ENCODE peak calls at places on chromosome 6, in ten cellular contexts. N, K, D, M, P, C, T, E, V and S are unnamed samples.
A peak's percentile ranks its signal among the peaks of the same experiment; 100 is the strongest.

GRCh38 chr6:53737746-53738145 is 57.1 kb upstream of the LRRC1 start:
- DNase-seq in N (no peak), K (no peak), D (no peak), M (no peak), P (no peak), C (no peak), T (no peak), E (no peak), V (no peak), S (no peak)

GRCh38 chr6:91149246-91149645 is 562.4 kb upstream of the MAP3K7 start:
- DNase-seq in N (no peak), K (no peak), D (no peak), M (no peak), P (no peak), C (no peak), T (no peak), E (no peak), V (no peak), S (no peak)

GRCh38 chr6:150273457-150274309 is 95.1 kb upstream of the IYD start:
- DNase-seq in N (no peak), K (no peak), D (no peak), M (no peak), P (no peak), C (no peak), T (no peak), E (no peak), V (no peak), S (no peak)

GRCh38 chr6:33204415-33205171 is at the start of gene HSD17B8:
- DNase-seq in N (peak; percentile 88), K (peak; percentile 96), D (peak; percentile 88), M (peak; percentile 95), P (peak; percentile 96), C (peak; percentile 95), T (peak; percentile 97), E (peak; percentile 89), V (peak; percentile 97), S (peak; percentile 74)

GRCh38 chr6:31125586-31126363 is 5.5 kb upstream of the CDSN start:
- DNase-seq in N (no peak), K (no peak), D (no peak), M (no peak), P (no peak), C (no peak), T (no peak), E (no peak), V (no peak), S (no peak)

GRCh38 chr6:107491059-107491609 is 1.2 kb downstream of the SOBP start:
- DNase-seq in N (no peak), K (peak; percentile 57), D (no peak), M (peak; percentile 87), P (peak; percentile 49), C (peak; percentile 61), T (peak; percentile 78), E (peak; percentile 12), V (no peak), S (peak; percentile 37)

GRCh38 chr6:73032586-73032985 is 192.7 kb downstream of the KHDC1L start:
- DNase-seq in N (no peak), K (no peak), D (no peak), M (no peak), P (no peak), C (no peak), T (no peak), E (no peak), V (no peak), S (no peak)

GRCh38 chr6:108521616-108522107 is 39.1 kb upstream of the FOXO3 start:
- DNase-seq in N (no peak), K (no peak), D (no peak), M (no peak), P (no peak), C (peak; percentile 14), T (no peak), E (no peak), V (no peak), S (no peak)

GRCh38 chr6:43717822-43718221 is 30.2 kb upstream of the MRPS18A start:
- DNase-seq in N (no peak), K (no peak), D (no peak), M (peak; percentile 80), P (peak; percentile 24), C (no peak), T (no peak), E (no peak), V (no peak), S (no peak)

GRCh38 chr6:33427585-33428218 is 7.8 kb downstream of the SYNGAP1 start:
- DNase-seq in N (no peak), K (peak; percentile 67), D (peak; percentile 67), M (peak; percentile 75), P (peak; percentile 64), C (peak; percentile 45), T (peak; percentile 75), E (peak; percentile 61), V (peak; percentile 66), S (no peak)

DNA sequence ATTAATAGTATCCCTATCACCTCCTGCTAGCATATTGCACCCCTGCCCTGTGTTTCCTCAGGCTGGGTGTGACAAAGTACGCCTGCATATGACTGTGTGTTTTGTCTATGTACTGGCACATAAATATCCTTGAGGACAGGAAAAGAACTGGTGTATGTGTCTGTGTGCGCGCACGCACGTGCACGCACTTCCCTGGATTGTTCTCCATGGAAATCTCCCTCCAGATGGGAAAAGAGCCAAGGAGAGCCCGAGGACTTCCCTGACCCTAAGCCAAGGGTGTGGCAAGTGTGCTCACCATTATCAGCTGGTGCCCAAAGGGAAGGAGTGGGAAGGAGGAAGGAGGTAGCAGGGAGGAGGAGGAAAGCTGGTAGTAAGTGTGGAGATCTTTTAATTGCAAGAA is 117.6 kb downstream of the HIVEP2 start:
- DNase-seq in N (no peak), K (peak; percentile 52), D (no peak), M (no peak), P (peak; percentile 16), C (no peak), T (no peak), E (no peak), V (no peak), S (no peak)
- H3K27ac ChIP-seq in N (no peak overlapping the region), K (no peak overlapping the region), D (no peak overlapping the region), M (no peak overlapping the region), P (no peak overlapping the region), C (no peak overlapping the region), T (peak overlapping the region; percentile 73), E (no peak overlapping the region), V (no peak overlapping the region), S (no peak overlapping the region)

GRCh38 chr6:157823523-157824370 is 701 bp downstream of the SNX9 start:
- DNase-seq in N (no peak), K (peak; percentile 65), D (peak; percentile 28), M (peak; percentile 70), P (peak; percentile 68), C (peak; percentile 62), T (peak; percentile 45), E (peak; percentile 90), V (peak; percentile 73), S (no peak)
- H3K27ac ChIP-seq in N (no peak overlapping the region), K (peak overlapping the region; percentile 99), D (peak overlapping the region; percentile 83), M (peak overlapping the region; percentile 99), P (peak overlapping the region; percentile 94), C (peak overlapping the region; percentile 83), T (peak overlapping the region; percentile 97), E (peak overlapping the region; percentile 87), V (peak overlapping the region; percentile 97), S (peak overlapping the region; percentile 76)

DNA sequence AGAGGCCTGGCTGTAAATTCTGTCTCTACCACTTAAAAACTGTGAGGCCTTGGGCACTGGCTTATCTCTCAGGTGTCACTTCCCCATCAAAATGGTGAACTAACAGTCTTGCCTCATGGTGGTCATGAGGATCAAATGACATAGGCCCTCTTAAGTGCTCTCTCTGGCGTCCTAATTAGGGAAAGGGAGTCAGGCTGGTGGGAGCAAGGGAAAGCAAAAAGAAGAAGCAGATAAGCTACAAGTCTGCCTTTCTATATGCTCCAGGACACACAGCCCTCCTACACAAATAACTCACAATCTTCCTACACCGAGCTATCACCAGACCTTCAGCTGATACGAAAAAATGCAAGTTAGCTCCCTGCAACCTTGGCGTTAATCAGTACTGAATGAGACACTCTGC is 19.5 kb upstream of the SLC22A16 start:
- DNase-seq in N (no peak), K (no peak), D (no peak), M (no peak), P (no peak), C (peak; percentile 36), T (peak; percentile 86), E (no peak), V (no peak), S (no peak)
- H3K27ac ChIP-seq in N (no peak overlapping the region), K (no peak overlapping the region), D (no peak overlapping the region), M (no peak overlapping the region), P (no peak overlapping the region), C (no peak overlapping the region), T (peak overlapping the region; percentile 97), E (no peak overlapping the region), V (no peak overlapping the region), S (no peak overlapping the region)

GRCh38 chr6:116254297-116254724 is 436 bp upstream of the TSPYL4 start:
- DNase-seq in N (no peak), K (no peak), D (no peak), M (no peak), P (no peak), C (no peak), T (no peak), E (no peak), V (no peak), S (no peak)

GRCh38 chr6:116253505-116254296 is at the start of gene TSPYL4:
- DNase-seq in N (peak; percentile 86), K (peak; percentile 94), D (peak; percentile 88), M (peak; percentile 95), P (peak; percentile 93), C (peak; percentile 99), T (peak; percentile 96), E (peak; percentile 94), V (peak; percentile 94), S (peak; percentile 70)

GRCh38 chr6:116256694-116257093 is 2.8 kb upstream of the TSPYL4 start:
- DNase-seq in N (no peak), K (no peak), D (no peak), M (no peak), P (no peak), C (no peak), T (no peak), E (no peak), V (no peak), S (no peak)

GRCh38 chr6:116253188-116253504 is 729 bp downstream of the TSPYL4 start:
- DNase-seq in N (no peak), K (no peak), D (no peak), M (no peak), P (no peak), C (no peak), T (no peak), E (no peak), V (no peak), S (no peak)

DNA sequence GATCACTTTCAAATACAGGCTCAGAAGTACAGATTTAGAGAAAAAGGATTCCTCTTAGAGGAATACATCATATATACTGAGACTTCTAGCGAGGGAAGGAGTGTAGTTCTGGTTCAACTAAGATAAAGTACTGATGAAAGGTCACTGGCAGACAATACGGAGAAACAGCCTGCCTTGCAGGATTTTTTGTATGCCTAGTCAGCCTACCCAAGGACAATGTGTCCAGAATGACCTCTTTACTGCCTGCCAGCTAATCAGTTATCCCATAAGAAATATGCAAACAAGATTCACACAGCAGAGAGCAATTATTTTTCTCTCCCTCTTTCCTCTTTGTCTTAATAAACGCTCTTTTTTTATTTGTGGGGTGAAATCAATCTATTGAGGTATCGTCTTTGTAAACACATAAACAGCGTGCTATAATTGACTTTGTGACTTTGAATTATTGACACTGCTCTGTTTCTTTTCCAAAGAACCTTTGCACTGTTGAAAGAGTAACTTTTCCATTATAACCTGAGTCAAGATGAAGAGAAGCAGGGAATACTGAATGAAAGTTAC is 1.4 kb upstream of the TSPYL4 start:
- DNase-seq in N (no peak), K (no peak), D (no peak), M (no peak), P (no peak), C (peak; percentile 8), T (peak; percentile 41), E (no peak), V (no peak), S (no peak)
- H3K27ac ChIP-seq in N (no peak overlapping the region), K (no peak overlapping the region), D (no peak overlapping the region), M (no peak overlapping the region), P (no peak overlapping the region), C (no peak overlapping the region), T (peak overlapping the region; percentile 97), E (no peak overlapping the region), V (no peak overlapping the region), S (no peak overlapping the region)